ENCODE peak calls at places on chromosomes 12 and 14, in eight cellular contexts. R is H7, S is RPMI8226, D is WTC11, A is AG09319, U is LHCN-M2, W is fibroblast of mammary gland, K is NCI-H774. H is an unnamed sample.

GRCh38 chr12:94244165-94245133 is 96.1 kb downstream of the PLXNC1 start:
- DNase-seq in R (no peak), K (no peak), D (no peak), A (no peak), U (no peak), W (no peak), S (no peak), H (no peak)

GRCh38 chr12:66661357-66661756 is 17.5 kb downstream of the GRIP1 start:
- DNase-seq in W (no peak), U (no peak), K (no peak), S (no peak), R (no peak), D (no peak), A (no peak), H (no peak)

GRCh38 chr14:94269156-94269555 is 23.9 kb downstream of the SERPINA10 start:
- DNase-seq in R (no peak), U (no peak), D (no peak), K (no peak), S (no peak), A (no peak), W (no peak), H (no peak)

GRCh38 chr12:91990525-91990924 is 155.1 kb downstream of the BTG1 start:
- DNase-seq in A (no peak), U (peak), D (no peak), K (no peak), W (no peak), S (no peak), R (no peak), H (no peak)

GRCh38 chr14:95385701-95386100 is 66.0 kb upstream of the CLMN start:
- DNase-seq in A (no peak), U (no peak), R (no peak), K (no peak), W (no peak), S (no peak), D (no peak), H (no peak)

GRCh38 chr14:78530078-78530477 is 359.9 kb downstream of the NRXN3 start:
- DNase-seq in A (no peak), W (peak), K (no peak), D (peak), S (peak), U (peak), R (peak), H (no peak)

GRCh38 chr12:42385341-42385841 is 59.4 kb downstream of the PPHLN1 start:
- DNase-seq in K (no peak), A (no peak), W (no peak), S (no peak), D (no peak), U (no peak), R (no peak), H (no peak)

GRCh38 chr14:77691259-77691658 is 16.6 kb downstream of the ALKBH1 start:
- DNase-seq in A (no peak), R (no peak), W (no peak), S (no peak), U (no peak), K (no peak), D (no peak), H (no peak)

GRCh38 chr12:69662764-69663163 is 36.3 kb downstream of the BEST3 start:
- DNase-seq in W (no peak), D (no peak), A (no peak), S (no peak), U (no peak), K (no peak), R (no peak), H (no peak)

GRCh38 chr12:93943766-93944165 is 204.6 kb upstream of the PLXNC1 start:
- DNase-seq in A (peak), U (peak), D (no peak), S (no peak), W (peak), R (no peak), K (no peak), H (no peak)

GRCh38 chr12:46107591-46107990 is 117.2 kb upstream of the SCAF11 start:
- DNase-seq in U (no peak), K (no peak), S (peak), R (no peak), D (no peak), W (no peak), A (no peak), H (no peak)

GRCh38 chr12:106955377-106956047 is at the start of gene TMEM263:
- DNase-seq in K (peak), U (peak), A (peak), W (peak), R (peak), D (peak), S (peak), H (peak)

GRCh38 chr14:72892879-72893635 is 844 bp downstream of the DPF3 start:
- DNase-seq in K (no peak), U (no peak), R (peak), W (no peak), A (no peak), D (peak), S (peak), H (no peak)

GRCh38 chr14:71491925-71492324 is 440.3 kb upstream of the RGS6 start:
- DNase-seq in R (no peak), W (no peak), S (no peak), U (no peak), D (no peak), A (no peak), K (no peak), H (no peak)

GRCh38 chr14:93115920-93116675 is at the start of gene ITPK1:
- DNase-seq in K (no peak), U (peak), W (peak), A (no peak), R (peak), S (peak), D (peak), H (no peak)

GRCh38 chr14:52694761-52695480 is 437 bp downstream of the ERO1A start:
- DNase-seq in W (peak), R (peak), K (no peak), S (peak), A (no peak), D (no peak), U (peak), H (peak)

GRCh38 chr14:75993567-75994041 is 8.0 kb downstream of the IFT43 start:
- DNase-seq in A (no peak), K (no peak), W (no peak), U (no peak), D (no peak), S (no peak), R (no peak), H (no peak)

GRCh38 chr14:44960146-44960545 is 1.6 kb downstream of the KLHL28 start:
- DNase-seq in D (no peak), S (no peak), A (no peak), U (no peak), K (no peak), R (no peak), W (peak), H (no peak)

GRCh38 chr14:65462411-65462810 is 49.9 kb downstream of the FUT8 start:
- DNase-seq in W (peak), U (peak), S (no peak), D (no peak), K (no peak), A (no peak), R (no peak), H (no peak)

GRCh38 chr12:113740699-113741098 is 225.4 kb downstream of the RBM19 start:
- DNase-seq in K (no peak), A (no peak), R (no peak), W (no peak), U (no peak), S (no peak), D (no peak), H (no peak)

GRCh38 chr12:42696424-42697149 is 107.0 kb upstream of the PRICKLE1 start:
- DNase-seq in U (no peak), R (no peak), W (peak), D (no peak), K (no peak), A (no peak), S (no peak), H (no peak)

GRCh38 chr14:92684801-92685560 is 63.4 kb downstream of the LGMN start:
- DNase-seq in A (no peak), W (no peak), R (peak), D (peak), S (no peak), K (no peak), U (no peak), H (no peak)

GRCh38 chr14:89351958-89352404 is 65.1 kb downstream of the FOXN3 start:
- DNase-seq in S (no peak), U (no peak), W (no peak), D (no peak), K (no peak), R (no peak), A (no peak), H (no peak)

GRCh38 chr12:110776410-110776809 is 33.7 kb upstream of the PPP1CC start:
- DNase-seq in U (no peak), S (peak), D (no peak), K (no peak), W (no peak), R (no peak), A (no peak), H (no peak)

GRCh38 chr12:34396861-34397590 is 374.7 kb downstream of the ALG10 start:
- DNase-seq in S (no peak), D (no peak), R (peak), W (no peak), K (no peak), U (no peak), A (no peak), H (no peak)

GRCh38 chr14:101590062-101590461 is 28.8 kb downstream of the DIO3 start:
- DNase-seq in A (no peak), D (no peak), W (no peak), S (no peak), U (no peak), R (no peak), K (no peak), H (no peak)

GRCh38 chr12:115934877-115935276 is 342.6 kb downstream of the MED13L start:
- DNase-seq in A (no peak), U (no peak), W (no peak), K (no peak), S (no peak), R (no peak), D (no peak), H (no peak)

GRCh38 chr12:57836442-57837375 is 9.8 kb downstream of the CTDSP2 start:
- DNase-seq in W (peak), R (peak), U (peak), D (peak), A (peak), S (peak), K (peak), H (peak)

GRCh38 chr14:105062048-105062433 is 3.2 kb downstream of the GPR132 start:
- DNase-seq in D (no peak), S (no peak), U (no peak), W (no peak), A (no peak), R (no peak), K (no peak), H (no peak)

GRCh38 chr14:58560208-58560607 is 77.6 kb upstream of the DACT1 start:
- DNase-seq in U (peak), A (no peak), R (no peak), W (peak), D (no peak), S (no peak), K (no peak), H (no peak)

GRCh38 chr12:18153826-18154225 is 63.8 kb upstream of the RERGL start:
- DNase-seq in D (no peak), K (peak), S (no peak), W (no peak), R (no peak), U (no peak), A (no peak), H (no peak)

GRCh38 chr12:42706331-42706730 is 116.8 kb upstream of the PRICKLE1 start:
- DNase-seq in U (peak), K (no peak), S (no peak), D (no peak), R (no peak), W (no peak), A (no peak), H (no peak)